ENCODE peak calls at places on chromosomes 13 and 19, in eight cellular contexts. One of them, this sample, is unnamed. For H3K36me3 and H3K4me1, the result is how much of the 10 kb centered on the place peaks cover.

GRCh38 chr13:73849292-73849691 is 284.9 kb downstream of the KLF12 start:
- DNase-seq in left ventricle myocardium inferior: no peak
- DNase-seq in aorta: no peak
- DNase-seq in endodermal cell: peak
- DNase-seq in Peyer's patch: no peak
- DNase-seq in fibroblast of lung: peak
- DNase-seq in testis: no peak
- DNase-seq in CD8-positive, alpha-beta T cell: no peak
- DNase-seq in this sample: no peak

GRCh38 chr13:84607614-84608013 is 725.3 kb upstream of the SLITRK1 start:
- DNase-seq in left ventricle myocardium inferior: no peak
- DNase-seq in aorta: peak
- DNase-seq in endodermal cell: no peak
- DNase-seq in Peyer's patch: no peak
- DNase-seq in fibroblast of lung: peak
- DNase-seq in testis: peak
- DNase-seq in CD8-positive, alpha-beta T cell: no peak
- DNase-seq in this sample: peak

GRCh38 chr13:46134961-46135522 is 30.2 kb upstream of the CPB2 start:
- DNase-seq in left ventricle myocardium inferior: no peak
- DNase-seq in aorta: no peak
- DNase-seq in endodermal cell: peak
- DNase-seq in Peyer's patch: no peak
- DNase-seq in fibroblast of lung: peak
- DNase-seq in testis: no peak
- DNase-seq in CD8-positive, alpha-beta T cell: no peak
- DNase-seq in this sample: no peak

GRCh38 chr13:101098873-101099272 is 317.4 kb downstream of the NALCN start:
- DNase-seq in left ventricle myocardium inferior: no peak
- DNase-seq in aorta: no peak
- DNase-seq in endodermal cell: no peak
- DNase-seq in Peyer's patch: no peak
- DNase-seq in fibroblast of lung: no peak
- DNase-seq in testis: no peak
- DNase-seq in CD8-positive, alpha-beta T cell: no peak
- DNase-seq in this sample: no peak

GRCh38 chr13:26914624-26915023 is 154.0 kb upstream of the GPR12 start:
- DNase-seq in left ventricle myocardium inferior: no peak
- DNase-seq in aorta: no peak
- DNase-seq in endodermal cell: peak
- DNase-seq in Peyer's patch: no peak
- DNase-seq in fibroblast of lung: peak
- DNase-seq in testis: no peak
- DNase-seq in CD8-positive, alpha-beta T cell: no peak
- DNase-seq in this sample: no peak

GRCh38 chr13:99702687-99703319 is 201.5 kb downstream of the TM9SF2 start:
- DNase-seq in left ventricle myocardium inferior: no peak
- DNase-seq in aorta: no peak
- DNase-seq in endodermal cell: peak
- DNase-seq in Peyer's patch: no peak
- DNase-seq in fibroblast of lung: no peak
- DNase-seq in testis: no peak
- DNase-seq in CD8-positive, alpha-beta T cell: no peak
- DNase-seq in this sample: no peak

GRCh38 chr19:54462072-54462712 is 1.4 kb downstream of the LENG9 start:
- DNase-seq in left ventricle myocardium inferior: no peak
- DNase-seq in aorta: no peak
- DNase-seq in endodermal cell: no peak
- DNase-seq in Peyer's patch: no peak
- DNase-seq in fibroblast of lung: no peak
- DNase-seq in testis: no peak
- DNase-seq in CD8-positive, alpha-beta T cell: no peak
- DNase-seq in this sample: no peak

GRCh38 chr19:42150940-42151339 is 18.7 kb upstream of the POU2F2 start:
- DNase-seq in left ventricle myocardium inferior: no peak
- DNase-seq in aorta: no peak
- DNase-seq in endodermal cell: no peak
- DNase-seq in Peyer's patch: no peak
- DNase-seq in fibroblast of lung: no peak
- DNase-seq in testis: no peak
- DNase-seq in CD8-positive, alpha-beta T cell: no peak
- DNase-seq in this sample: no peak

GRCh38 chr13:112719016-112719415 is 29.2 kb downstream of the ATP11A start:
- DNase-seq in left ventricle myocardium inferior: no peak
- DNase-seq in aorta: no peak
- DNase-seq in endodermal cell: no peak
- DNase-seq in Peyer's patch: peak
- DNase-seq in fibroblast of lung: peak
- DNase-seq in testis: no peak
- DNase-seq in CD8-positive, alpha-beta T cell: no peak
- DNase-seq in this sample: no peak

GRCh38 chr13:36973621-36974268 is 25.4 kb downstream of the ALG5 start:
- DNase-seq in left ventricle myocardium inferior: no peak
- DNase-seq in aorta: no peak
- DNase-seq in endodermal cell: no peak
- DNase-seq in Peyer's patch: no peak
- DNase-seq in fibroblast of lung: no peak
- DNase-seq in testis: no peak
- DNase-seq in CD8-positive, alpha-beta T cell: no peak
- DNase-seq in this sample: no peak

GRCh38 chr13:36979361-36980040 is 19.6 kb downstream of the ALG5 start:
- DNase-seq in left ventricle myocardium inferior: no peak
- DNase-seq in aorta: no peak
- DNase-seq in endodermal cell: no peak
- DNase-seq in Peyer's patch: no peak
- DNase-seq in fibroblast of lung: peak
- DNase-seq in testis: no peak
- DNase-seq in CD8-positive, alpha-beta T cell: no peak
- DNase-seq in this sample: no peak

GRCh38 chr13:36973009-36973408 is 26.1 kb downstream of the ALG5 start:
- DNase-seq in left ventricle myocardium inferior: no peak
- DNase-seq in aorta: no peak
- DNase-seq in endodermal cell: no peak
- DNase-seq in Peyer's patch: no peak
- DNase-seq in fibroblast of lung: no peak
- DNase-seq in testis: no peak
- DNase-seq in CD8-positive, alpha-beta T cell: no peak
- DNase-seq in this sample: no peak

DNA sequence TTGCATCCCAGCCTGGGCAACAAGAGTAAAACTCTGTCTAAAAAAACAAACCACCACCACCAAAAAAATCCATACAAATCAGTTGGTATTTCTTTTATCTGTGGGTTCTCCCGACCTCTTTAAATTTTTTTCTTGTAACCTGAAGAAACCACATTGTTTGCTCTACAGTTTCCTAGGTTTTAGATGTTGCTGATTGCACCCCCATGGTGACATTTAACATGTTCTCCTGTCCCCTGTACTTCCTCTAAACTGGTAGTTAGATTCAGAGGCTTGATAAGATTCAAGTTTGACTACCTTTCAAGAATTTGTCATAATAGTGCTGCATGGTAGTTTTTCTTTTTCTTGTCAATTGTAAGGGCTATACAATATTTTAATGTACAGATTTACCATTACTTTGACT is 24.0 kb downstream of the ALG5 start:
- DNase-seq in left ventricle myocardium inferior: no peak
- DNase-seq in aorta: no peak
- DNase-seq in endodermal cell: no peak
- DNase-seq in Peyer's patch: no peak
- DNase-seq in fibroblast of lung: no peak
- DNase-seq in testis: no peak
- DNase-seq in CD8-positive, alpha-beta T cell: no peak
- DNase-seq in this sample: no peak
- H3K36me3 ChIP-seq in left ventricle myocardium inferior: half or more
- H3K36me3 ChIP-seq in aorta: under half
- H3K36me3 ChIP-seq in endodermal cell: half or more
- H3K36me3 ChIP-seq in Peyer's patch: under half
- H3K36me3 ChIP-seq in fibroblast of lung: under half
- H3K36me3 ChIP-seq in testis: under half
- H3K36me3 ChIP-seq in CD8-positive, alpha-beta T cell: under half
- H3K36me3 ChIP-seq in this sample: half or more

GRCh38 chr19:1086618-1087017 is 8.6 kb downstream of the POLR2E start:
- DNase-seq in left ventricle myocardium inferior: no peak
- DNase-seq in aorta: no peak
- DNase-seq in endodermal cell: no peak
- DNase-seq in Peyer's patch: no peak
- DNase-seq in fibroblast of lung: no peak
- DNase-seq in testis: no peak
- DNase-seq in CD8-positive, alpha-beta T cell: no peak
- DNase-seq in this sample: no peak

GRCh38 chr19:1087813-1088418 is 7.3 kb downstream of the POLR2E start:
- DNase-seq in left ventricle myocardium inferior: no peak
- DNase-seq in aorta: no peak
- DNase-seq in endodermal cell: no peak
- DNase-seq in Peyer's patch: peak
- DNase-seq in fibroblast of lung: no peak
- DNase-seq in testis: peak
- DNase-seq in CD8-positive, alpha-beta T cell: no peak
- DNase-seq in this sample: peak

GRCh38 chr19:1085053-1085658 is 10.0 kb downstream of the POLR2E start:
- DNase-seq in left ventricle myocardium inferior: no peak
- DNase-seq in aorta: no peak
- DNase-seq in endodermal cell: no peak
- DNase-seq in Peyer's patch: no peak
- DNase-seq in fibroblast of lung: no peak
- DNase-seq in testis: no peak
- DNase-seq in CD8-positive, alpha-beta T cell: no peak
- DNase-seq in this sample: no peak

GRCh38 chr19:1084024-1084868 is 10.9 kb downstream of the POLR2E start:
- DNase-seq in left ventricle myocardium inferior: no peak
- DNase-seq in aorta: peak
- DNase-seq in endodermal cell: no peak
- DNase-seq in Peyer's patch: no peak
- DNase-seq in fibroblast of lung: no peak
- DNase-seq in testis: no peak
- DNase-seq in CD8-positive, alpha-beta T cell: no peak
- DNase-seq in this sample: peak

DNA sequence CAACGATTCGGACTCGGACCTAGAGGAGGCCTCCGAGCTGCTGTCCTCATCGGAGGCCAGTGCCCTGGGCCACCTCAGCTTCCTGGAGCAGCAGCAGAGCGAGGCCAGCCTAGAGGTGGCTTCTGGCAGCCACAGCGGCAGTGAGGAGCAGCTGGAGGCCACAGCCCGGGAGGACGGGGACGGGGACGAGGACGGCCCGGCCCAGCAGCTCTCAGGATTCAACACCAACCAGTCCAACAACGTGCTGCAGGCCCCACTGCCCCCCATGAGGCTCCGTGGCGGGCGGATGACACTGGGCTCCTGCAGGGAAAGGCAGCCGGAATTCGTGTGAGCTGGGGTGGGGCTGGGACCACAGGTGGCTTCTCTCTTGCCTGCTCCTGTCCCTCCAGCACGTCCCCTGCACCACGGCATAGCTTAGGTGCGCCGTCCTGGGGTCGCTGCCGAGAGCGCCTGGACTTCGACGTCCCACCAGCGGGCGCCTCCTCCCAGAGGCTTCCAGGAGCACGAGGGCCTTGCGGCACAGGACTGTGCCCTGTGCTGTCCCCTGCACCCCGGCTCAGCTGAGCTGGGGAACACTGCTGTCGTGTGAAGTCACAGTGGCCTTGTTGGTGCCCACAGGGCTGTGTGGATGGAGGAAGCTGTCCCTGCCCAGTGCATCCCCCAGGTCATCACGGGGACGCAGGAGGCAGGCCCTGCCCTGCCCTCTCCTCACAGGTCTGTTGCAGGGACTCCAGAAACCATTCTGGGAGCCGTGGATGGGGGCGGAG is 9.3 kb downstream of the POLR2E start:
- DNase-seq in left ventricle myocardium inferior: no peak
- DNase-seq in aorta: no peak
- DNase-seq in endodermal cell: no peak
- DNase-seq in Peyer's patch: no peak
- DNase-seq in fibroblast of lung: no peak
- DNase-seq in testis: no peak
- DNase-seq in CD8-positive, alpha-beta T cell: no peak
- DNase-seq in this sample: no peak
- H3K4me1 ChIP-seq in left ventricle myocardium inferior: under half
- H3K4me1 ChIP-seq in aorta: under half
- H3K4me1 ChIP-seq in endodermal cell: under half
- H3K4me1 ChIP-seq in Peyer's patch: under half
- H3K4me1 ChIP-seq in fibroblast of lung: under half
- H3K4me1 ChIP-seq in testis: under half
- H3K4me1 ChIP-seq in CD8-positive, alpha-beta T cell: half or more
- H3K4me1 ChIP-seq in this sample: half or more

DNA sequence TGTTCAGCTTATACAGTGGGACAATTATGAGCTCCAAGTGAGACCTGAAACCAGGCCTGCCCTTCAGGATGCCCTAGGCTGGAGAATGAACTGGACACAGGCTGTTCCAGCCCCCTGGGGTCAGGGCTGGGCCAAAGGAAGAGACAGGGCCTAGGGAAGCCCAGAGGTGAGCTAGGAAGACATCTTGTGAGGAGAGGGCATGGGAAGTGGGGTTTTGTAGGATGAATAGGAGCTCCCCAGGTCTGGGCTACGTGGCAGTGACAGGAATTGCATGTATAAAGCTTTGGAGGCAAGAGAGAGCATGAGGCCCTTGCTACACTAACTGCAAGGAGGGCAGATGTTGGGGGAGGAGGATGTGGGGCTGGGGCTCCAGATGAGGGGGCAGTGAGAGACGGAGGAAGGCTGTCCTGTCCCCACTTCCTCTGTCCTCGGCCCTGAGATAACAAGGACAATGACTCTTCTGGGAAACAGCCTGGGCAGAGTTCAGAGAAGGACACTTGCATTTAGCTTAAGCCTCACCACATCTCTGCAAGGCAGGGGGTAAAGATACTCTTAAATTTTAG is 1.5 kb upstream of the TBXA2R start:
- DNase-seq in left ventricle myocardium inferior: no peak
- DNase-seq in aorta: no peak
- DNase-seq in endodermal cell: no peak
- DNase-seq in Peyer's patch: no peak
- DNase-seq in fibroblast of lung: no peak
- DNase-seq in testis: no peak
- DNase-seq in CD8-positive, alpha-beta T cell: no peak
- DNase-seq in this sample: no peak
- H3K36me3 ChIP-seq in left ventricle myocardium inferior: under half
- H3K36me3 ChIP-seq in aorta: under half
- H3K36me3 ChIP-seq in endodermal cell: under half
- H3K36me3 ChIP-seq in Peyer's patch: under half
- H3K36me3 ChIP-seq in fibroblast of lung: under half
- H3K36me3 ChIP-seq in testis: under half
- H3K36me3 ChIP-seq in CD8-positive, alpha-beta T cell: under half
- H3K36me3 ChIP-seq in this sample: under half

DNA sequence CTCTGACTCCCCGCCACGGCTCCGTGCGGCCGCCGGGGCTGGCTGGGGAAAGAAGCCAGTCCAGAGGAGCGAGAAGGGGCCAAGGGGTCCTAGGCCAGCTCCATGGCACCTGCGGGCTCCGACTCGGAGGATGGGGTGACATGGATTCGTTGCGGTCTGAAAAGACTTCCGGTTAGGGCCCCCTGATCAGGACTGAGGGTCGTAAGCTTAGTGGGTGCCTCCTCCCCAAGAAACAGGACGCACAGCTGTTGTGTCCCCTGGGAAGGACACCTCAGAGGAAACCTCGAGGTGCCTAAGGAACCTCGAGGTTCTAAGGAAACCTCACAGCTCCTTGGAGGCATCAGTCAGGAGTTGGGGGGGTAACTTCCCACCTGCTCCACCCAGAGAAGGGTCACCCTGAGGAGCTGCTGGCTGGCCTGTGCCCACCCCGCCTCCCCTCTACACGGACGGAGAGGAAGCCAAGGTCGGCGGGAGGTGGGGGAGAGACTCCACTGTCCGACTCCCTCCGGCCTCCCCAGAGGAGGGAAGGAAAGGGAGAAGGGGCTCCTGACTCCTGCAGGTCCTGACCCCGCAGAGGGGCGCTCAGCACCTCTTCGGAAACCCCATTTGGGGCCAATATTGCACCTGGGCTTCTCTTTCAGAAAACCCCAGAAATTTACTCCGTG is 845 bp downstream of the ATP12A start:
- DNase-seq in left ventricle myocardium inferior: no peak
- DNase-seq in aorta: no peak
- DNase-seq in endodermal cell: no peak
- DNase-seq in Peyer's patch: peak
- DNase-seq in fibroblast of lung: no peak
- DNase-seq in testis: no peak
- DNase-seq in CD8-positive, alpha-beta T cell: no peak
- DNase-seq in this sample: no peak
- H3K4me1 ChIP-seq in left ventricle myocardium inferior: under half
- H3K4me1 ChIP-seq in aorta: under half
- H3K4me1 ChIP-seq in endodermal cell: under half
- H3K4me1 ChIP-seq in Peyer's patch: under half
- H3K4me1 ChIP-seq in fibroblast of lung: under half
- H3K4me1 ChIP-seq in testis: under half
- H3K4me1 ChIP-seq in CD8-positive, alpha-beta T cell: under half
- H3K4me1 ChIP-seq in this sample: under half